ENCODE peak calls at places on chromosomes 2 and 18, in four cellular contexts. C, B, V and G are unnamed samples. For H3K4me1, the result is how much of the 10 kb centered on the place peaks cover.

GRCh38 chr2:217988840-217989204 is 14.0 kb downstream of the TNS1 start:
- DNase-seq in C (no peak), B (peak), V (peak), G (no peak)

GRCh38 chr2:18603867-18604572 is 14.7 kb upstream of the NT5C1B start:
- DNase-seq in C (no peak), B (no peak), V (no peak), G (no peak)

GRCh38 chr18:45060102-45060501 is 379.4 kb downstream of the SETBP1 start:
- DNase-seq in C (no peak), B (no peak), V (no peak), G (no peak)

GRCh38 chr2:222381556-222381955 is 42.8 kb upstream of the SGPP2 start:
- DNase-seq in C (no peak), B (no peak), V (no peak), G (no peak)

GRCh38 chr18:24629926-24630325 is 169.5 kb downstream of the HRH4 start:
- DNase-seq in C (no peak), B (no peak), V (no peak), G (no peak)

GRCh38 chr2:228819701-228820100 is 451.4 kb downstream of the PID1 start:
- DNase-seq in C (no peak), B (no peak), V (no peak), G (no peak)

GRCh38 chr2:57890993-57891688 is 155.5 kb upstream of the VRK2 start:
- DNase-seq in C (no peak), B (no peak), V (no peak), G (no peak)

GRCh38 chr2:104758199-104758620 is 95.7 kb upstream of the POU3F3 start:
- DNase-seq in C (no peak), B (no peak), V (no peak), G (no peak)

GRCh38 chr2:120431386-120432292 is 85.7 kb downstream of the INHBB start:
- DNase-seq in C (no peak), B (no peak), V (no peak), G (no peak)

GRCh38 chr2:125456851-125457250 is 1199.1 kb upstream of the GYPC start:
- DNase-seq in C (no peak), B (no peak), V (no peak), G (no peak)

GRCh38 chr2:96393989-96394761 is 58.6 kb downstream of the NCAPH start:
- DNase-seq in C (no peak), B (no peak), V (no peak), G (no peak)

DNA sequence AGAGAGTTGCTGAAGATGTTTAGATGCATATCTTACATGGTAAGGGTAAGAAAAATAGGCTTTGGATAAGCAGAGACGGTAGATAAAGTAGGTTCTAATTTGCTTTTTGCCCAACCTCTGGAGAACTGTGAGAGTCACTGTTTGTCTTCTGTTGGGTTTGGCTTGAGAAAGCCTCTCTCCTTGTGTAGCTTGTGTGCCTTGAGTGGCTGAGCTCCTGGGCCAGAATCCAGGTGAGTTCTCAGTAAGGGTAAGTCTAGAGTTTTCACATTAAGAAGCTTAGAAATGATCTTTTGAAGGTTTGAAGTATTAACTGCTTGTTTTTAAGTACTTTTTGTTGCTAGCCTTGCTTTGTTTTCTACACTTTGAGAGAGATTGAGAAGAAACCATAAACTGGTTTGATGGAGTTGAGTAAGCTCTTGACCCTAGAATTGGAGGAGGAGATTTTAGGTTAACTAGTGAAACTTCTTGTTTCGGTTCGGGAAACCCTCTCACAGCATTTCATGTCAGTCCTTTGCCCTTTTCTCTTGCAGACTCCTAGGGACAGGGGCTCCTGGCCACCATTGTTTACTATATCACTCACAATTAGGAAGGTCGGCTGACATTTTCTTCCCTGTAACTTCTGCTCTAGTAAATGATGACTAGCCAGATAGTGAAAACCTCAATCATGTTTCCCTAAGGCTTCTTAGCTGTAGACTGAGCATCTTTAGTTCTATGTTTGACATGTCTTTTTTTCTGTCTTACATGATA is 26.0 kb downstream of the MAP4K4 start:
- DNase-seq in C (no peak), B (no peak), V (no peak), G (no peak)
- H3K4me1 ChIP-seq in C (under half), B (under half), V (under half), G (under half)

DNA sequence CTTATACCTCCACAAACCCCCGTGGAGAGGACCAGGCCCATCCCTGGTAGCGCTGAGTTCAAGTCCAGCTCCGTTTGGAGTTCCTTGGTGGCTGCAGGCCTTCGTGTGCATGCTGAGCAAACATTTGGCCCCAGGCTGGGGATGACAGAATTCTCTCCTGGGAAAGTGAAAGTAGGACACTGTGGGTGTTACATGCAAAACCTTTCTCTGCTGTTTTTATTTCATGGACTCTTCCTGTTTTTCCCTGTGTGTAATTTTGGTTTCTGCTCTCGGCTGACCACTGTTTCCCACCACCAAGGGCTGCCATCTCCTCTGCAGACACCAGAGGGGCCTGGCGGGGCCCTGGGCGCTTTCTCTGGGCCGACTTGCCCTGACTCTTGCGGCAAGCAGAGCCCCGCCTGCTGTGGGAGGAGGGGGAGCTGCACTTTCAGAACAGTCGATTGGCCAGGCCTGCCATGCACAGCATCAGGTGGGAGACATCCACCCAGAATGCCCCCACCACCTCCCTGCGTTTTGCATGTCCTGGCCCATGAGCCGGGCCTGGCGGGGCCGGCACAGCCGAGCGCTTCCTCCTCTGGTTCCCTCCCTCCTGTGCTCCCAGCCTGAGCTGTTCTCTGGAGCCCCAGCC is 102.4 kb downstream of the CABLES1 start:
- DNase-seq in C (no peak), B (peak), V (peak), G (peak)
- H3K4me1 ChIP-seq in C (under half), B (under half), V (under half), G (under half)

GRCh38 chr2:48444404-48444803 is 85.5 kb upstream of the STON1 start:
- DNase-seq in C (no peak), B (no peak), V (no peak), G (no peak)
- H3K4me1 ChIP-seq in C (under half), B (under half), V (under half), G (under half)

DNA sequence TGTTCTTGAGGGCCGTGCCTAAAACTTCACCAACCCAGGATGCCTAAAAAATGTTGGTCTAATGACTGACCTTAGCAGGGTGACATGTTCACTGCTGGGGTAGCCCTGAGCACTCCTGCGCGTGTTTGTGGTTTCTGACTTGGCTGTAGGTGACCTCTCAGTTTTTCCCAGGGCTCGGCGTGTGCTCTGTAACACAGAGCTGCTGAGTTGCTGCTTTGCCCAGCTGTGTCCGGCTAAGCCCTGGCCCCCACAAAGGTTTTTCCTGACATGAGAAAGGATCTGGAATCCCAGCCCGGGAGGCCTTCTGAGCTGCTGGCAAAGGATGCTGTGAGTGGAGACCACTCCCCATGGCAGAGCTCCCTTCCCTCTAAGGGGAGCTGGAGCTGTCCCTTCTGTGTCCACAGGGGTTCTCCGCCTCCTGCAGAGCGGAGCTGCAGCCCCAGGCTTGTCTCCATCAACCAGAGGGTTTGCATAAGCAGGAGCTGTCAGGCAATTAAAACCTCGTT is 52.7 kb downstream of the CRIM1 start:
- DNase-seq in C (no peak), B (no peak), V (peak), G (no peak)
- H3K4me1 ChIP-seq in C (under half), B (half or more), V (under half), G (under half)

GRCh38 chr2:26715528-26716270 is 23.2 kb downstream of the KCNK3 start:
- DNase-seq in C (no peak), B (no peak), V (no peak), G (no peak)
- H3K4me1 ChIP-seq in C (half or more), B (half or more), V (under half), G (under half)

GRCh38 chr2:47064076-47064475 is 91.0 kb downstream of the STPG4 start:
- DNase-seq in C (no peak), B (no peak), V (no peak), G (no peak)
- H3K4me1 ChIP-seq in C (under half), B (half or more), V (under half), G (under half)

GRCh38 chr2:216211614-216212013 is 102.5 kb downstream of the XRCC5 start:
- DNase-seq in C (no peak), B (no peak), V (no peak), G (no peak)
- H3K4me1 ChIP-seq in C (under half), B (under half), V (under half), G (under half)

GRCh38 chr18:58540381-58540943 is 88.4 kb downstream of the ALPK2 start:
- DNase-seq in C (no peak), B (no peak), V (no peak), G (no peak)

GRCh38 chr18:58536534-58537271 is 92.2 kb downstream of the ALPK2 start:
- DNase-seq in C (no peak), B (peak), V (no peak), G (no peak)

GRCh38 chr18:58537272-58538038 is 91.4 kb downstream of the ALPK2 start:
- DNase-seq in C (no peak), B (no peak), V (no peak), G (no peak)

GRCh38 chr18:58539659-58540380 is 89.1 kb downstream of the ALPK2 start:
- DNase-seq in C (no peak), B (no peak), V (no peak), G (no peak)

DNA sequence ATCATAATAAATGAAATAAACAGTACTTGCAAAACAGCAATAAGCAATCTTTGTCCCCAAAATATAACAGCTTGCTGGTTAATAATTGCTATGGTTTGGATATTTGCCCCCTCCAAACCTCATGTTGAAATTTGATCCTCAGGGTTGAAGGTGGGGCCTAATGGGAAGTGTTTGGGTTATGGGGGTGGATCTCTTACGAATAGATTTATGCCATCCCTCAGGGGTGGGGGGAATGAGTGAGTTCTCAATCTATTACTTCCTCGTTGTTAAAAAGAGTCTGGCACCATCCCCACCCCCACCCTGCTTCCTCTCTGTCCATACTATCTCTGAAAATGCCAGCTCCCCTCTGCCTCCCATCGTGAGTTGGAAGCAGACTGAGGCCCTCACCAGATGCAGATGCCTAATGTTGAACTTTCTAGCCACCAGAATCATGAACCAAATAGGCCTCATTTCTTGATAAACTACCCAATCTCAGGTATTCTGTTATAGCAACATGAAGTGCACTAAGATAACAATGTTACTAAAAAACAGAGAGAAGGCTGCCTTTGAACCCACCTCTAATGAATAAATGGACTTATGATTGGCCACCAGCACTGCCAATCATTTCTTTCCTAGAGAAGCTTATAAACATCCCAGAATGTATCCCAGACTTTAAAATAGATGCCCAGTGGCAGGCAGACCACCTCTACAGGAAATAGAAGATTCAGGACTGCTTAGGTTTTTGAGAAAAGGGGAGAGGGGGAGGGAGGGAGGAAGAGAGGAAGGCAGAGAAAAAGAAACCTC is 90.1 kb downstream of the ALPK2 start:
- DNase-seq in C (no peak), B (peak), V (no peak), G (no peak)
- H3K4me1 ChIP-seq in C (under half), B (under half), V (under half), G (under half)